ENCODE peak calls at places on chromosomes 13 and 19, in six cellular contexts. One of them, this sample, is unnamed.

GRCh38 chr19:45553464-45553863 is 31.1 kb downstream of the OPA3 start:
- DNase-seq in H1: peak; percentile 67
- DNase-seq in colonic mucosa: peak; percentile 69
- DNase-seq in Karpas-422: no peak
- DNase-seq in mesendoderm: peak; percentile 78
- DNase-seq in PC-3: no peak
- DNase-seq in this sample: no peak

GRCh38 chr13:113413178-113413897 is 40.0 kb downstream of the ADPRHL1 start:
- DNase-seq in H1: no peak
- DNase-seq in colonic mucosa: no peak
- DNase-seq in Karpas-422: no peak
- DNase-seq in mesendoderm: no peak
- DNase-seq in PC-3: no peak
- DNase-seq in this sample: no peak

GRCh38 chr19:4217429-4218264 is 11.7 kb upstream of the EBI3 start:
- DNase-seq in H1: no peak
- DNase-seq in colonic mucosa: no peak
- DNase-seq in Karpas-422: no peak
- DNase-seq in mesendoderm: no peak
- DNase-seq in PC-3: no peak
- DNase-seq in this sample: no peak

GRCh38 chr19:45768644-45769053 is 403 bp downstream of the SIX5 start:
- DNase-seq in H1: peak; percentile 67
- DNase-seq in colonic mucosa: no peak
- DNase-seq in Karpas-422: peak; percentile 82
- DNase-seq in mesendoderm: peak; percentile 60
- DNase-seq in PC-3: no peak
- DNase-seq in this sample: peak; percentile 82

GRCh38 chr13:39811051-39811450 is 155.6 kb downstream of the COG6 start:
- DNase-seq in H1: no peak
- DNase-seq in colonic mucosa: no peak
- DNase-seq in Karpas-422: no peak
- DNase-seq in mesendoderm: no peak
- DNase-seq in PC-3: no peak
- DNase-seq in this sample: no peak

GRCh38 chr13:23021921-23022320 is 158.9 kb upstream of the SGCG start:
- DNase-seq in H1: no peak
- DNase-seq in colonic mucosa: no peak
- DNase-seq in Karpas-422: no peak
- DNase-seq in mesendoderm: no peak
- DNase-seq in PC-3: no peak
- DNase-seq in this sample: no peak

GRCh38 chr13:84651288-84651687 is 769.0 kb upstream of the SLITRK1 start:
- DNase-seq in H1: no peak
- DNase-seq in colonic mucosa: no peak
- DNase-seq in Karpas-422: no peak
- DNase-seq in mesendoderm: peak; percentile 5
- DNase-seq in PC-3: peak; percentile 65
- DNase-seq in this sample: peak; percentile 52

GRCh38 chr19:47305309-47305751 is 4.3 kb upstream of the C5AR1 start:
- DNase-seq in H1: peak; percentile 96
- DNase-seq in colonic mucosa: peak; percentile 75
- DNase-seq in Karpas-422: peak; percentile 74
- DNase-seq in mesendoderm: peak; percentile 78
- DNase-seq in PC-3: peak; percentile 72
- DNase-seq in this sample: peak; percentile 99

GRCh38 chr19:56066152-56067023 is 54.7 kb downstream of the ZNF787 start:
- DNase-seq in H1: peak; percentile 94
- DNase-seq in colonic mucosa: peak; percentile 69
- DNase-seq in Karpas-422: peak; percentile 83
- DNase-seq in mesendoderm: peak; percentile 66
- DNase-seq in PC-3: peak; percentile 70
- DNase-seq in this sample: peak; percentile 76

GRCh38 chr19:29285878-29286277 is 72.9 kb upstream of the UQCRFS1 start:
- DNase-seq in H1: peak; percentile 69
- DNase-seq in colonic mucosa: no peak
- DNase-seq in Karpas-422: peak; percentile 72
- DNase-seq in mesendoderm: peak; percentile 74
- DNase-seq in PC-3: no peak
- DNase-seq in this sample: no peak

GRCh38 chr13:71722206-71722605 is 144.8 kb downstream of the DACH1 start:
- DNase-seq in H1: no peak
- DNase-seq in colonic mucosa: no peak
- DNase-seq in Karpas-422: no peak
- DNase-seq in mesendoderm: no peak
- DNase-seq in PC-3: no peak
- DNase-seq in this sample: no peak

GRCh38 chr13:113115363-113116205 is 7.0 kb upstream of the F10 start:
- DNase-seq in H1: peak; percentile 33
- DNase-seq in colonic mucosa: no peak
- DNase-seq in Karpas-422: no peak
- DNase-seq in mesendoderm: no peak
- DNase-seq in PC-3: no peak
- DNase-seq in this sample: no peak

GRCh38 chr13:54185785-54186184 is 1157.2 kb downstream of the OLFM4 start:
- DNase-seq in H1: peak; percentile 49
- DNase-seq in colonic mucosa: no peak
- DNase-seq in Karpas-422: peak; percentile 49
- DNase-seq in mesendoderm: peak; percentile 93
- DNase-seq in PC-3: peak; percentile 25
- DNase-seq in this sample: no peak

GRCh38 chr13:42875448-42876269 is 94.3 kb downstream of the FAM216B start:
- DNase-seq in H1: no peak
- DNase-seq in colonic mucosa: no peak
- DNase-seq in Karpas-422: no peak
- DNase-seq in mesendoderm: peak; percentile 84
- DNase-seq in PC-3: no peak
- DNase-seq in this sample: no peak

GRCh38 chr19:41997121-41997850 is 3.3 kb upstream of the ATP1A3 start:
- DNase-seq in H1: peak; percentile 91
- DNase-seq in colonic mucosa: peak; percentile 28
- DNase-seq in Karpas-422: peak; percentile 78
- DNase-seq in mesendoderm: peak; percentile 76
- DNase-seq in PC-3: peak; percentile 42
- DNase-seq in this sample: peak; percentile 80

GRCh38 chr13:40502236-40502635 is 164.2 kb downstream of the FOXO1 start:
- DNase-seq in H1: peak; percentile 0
- DNase-seq in colonic mucosa: no peak
- DNase-seq in Karpas-422: no peak
- DNase-seq in mesendoderm: no peak
- DNase-seq in PC-3: peak; percentile 51
- DNase-seq in this sample: no peak

GRCh38 chr19:313169-313987 is 22.2 kb upstream of the PLPP2 start:
- DNase-seq in H1: no peak
- DNase-seq in colonic mucosa: no peak
- DNase-seq in Karpas-422: no peak
- DNase-seq in mesendoderm: no peak
- DNase-seq in PC-3: no peak
- DNase-seq in this sample: no peak
- H3K9ac ChIP-seq in H1: no peak overlapping the region
- H3K9ac ChIP-seq in colonic mucosa: no peak overlapping the region
- H3K9ac ChIP-seq in Karpas-422: no peak overlapping the region
- H3K9ac ChIP-seq in mesendoderm: no peak overlapping the region
- H3K9ac ChIP-seq in PC-3: no peak overlapping the region
- H3K9ac ChIP-seq in this sample: no peak overlapping the region

DNA sequence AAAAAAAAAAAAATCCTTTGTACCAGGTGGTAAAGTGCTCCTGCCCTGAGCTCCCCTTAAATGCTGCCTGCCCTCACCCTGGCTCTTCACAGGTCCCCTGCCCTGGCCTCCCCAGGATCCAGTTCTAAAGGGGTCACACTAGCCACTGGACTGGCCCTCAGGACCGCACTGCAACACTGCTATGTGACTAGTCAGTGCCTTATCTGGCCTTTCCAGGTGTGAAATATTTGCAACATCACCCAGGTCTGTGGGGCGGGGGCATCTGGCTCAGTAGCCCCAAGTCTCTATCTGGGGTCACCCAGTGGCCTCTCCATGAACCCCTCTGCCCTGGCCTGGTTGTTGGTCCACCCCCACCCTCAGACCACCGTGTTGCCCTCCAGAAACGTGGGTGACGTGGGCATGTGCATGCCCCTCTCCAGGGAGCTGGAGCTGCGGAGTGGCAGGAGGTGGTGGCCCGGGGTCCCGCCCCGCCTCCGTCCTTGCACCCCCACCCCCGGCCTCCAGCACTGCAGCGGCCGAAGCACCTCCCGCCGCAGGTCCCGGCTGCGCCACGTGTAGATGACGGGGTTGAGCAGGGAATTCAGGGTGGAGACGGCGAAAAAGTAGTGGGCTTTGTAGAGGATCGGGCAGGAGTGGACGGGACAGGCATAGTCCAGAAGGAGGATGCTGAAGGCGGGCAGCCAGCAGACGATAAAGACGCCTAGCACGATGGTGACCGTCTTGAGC is 7.5 kb downstream of the S1PR2 start:
- DNase-seq in H1: no peak
- DNase-seq in colonic mucosa: no peak
- DNase-seq in Karpas-422: no peak
- DNase-seq in mesendoderm: no peak
- DNase-seq in PC-3: no peak
- DNase-seq in this sample: no peak
- H3K9ac ChIP-seq in H1: no peak overlapping the region
- H3K9ac ChIP-seq in colonic mucosa: no peak overlapping the region
- H3K9ac ChIP-seq in Karpas-422: no peak overlapping the region
- H3K9ac ChIP-seq in mesendoderm: no peak overlapping the region
- H3K9ac ChIP-seq in PC-3: no peak overlapping the region
- H3K9ac ChIP-seq in this sample: no peak overlapping the region

GRCh38 chr19:50723735-50724521 is 764 bp downstream of the CLEC11A start:
- DNase-seq in H1: no peak
- DNase-seq in colonic mucosa: no peak
- DNase-seq in Karpas-422: no peak
- DNase-seq in mesendoderm: no peak
- DNase-seq in PC-3: no peak
- DNase-seq in this sample: no peak
- H3K9ac ChIP-seq in H1: no peak overlapping the region
- H3K9ac ChIP-seq in colonic mucosa: no peak overlapping the region
- H3K9ac ChIP-seq in Karpas-422: no peak overlapping the region
- H3K9ac ChIP-seq in mesendoderm: peak overlapping the region; percentile 78
- H3K9ac ChIP-seq in PC-3: peak overlapping the region; percentile 57
- H3K9ac ChIP-seq in this sample: peak overlapping the region; percentile 90

GRCh38 chr13:99383946-99384345 is 76.7 kb upstream of the GPR183 start:
- DNase-seq in H1: no peak
- DNase-seq in colonic mucosa: no peak
- DNase-seq in Karpas-422: no peak
- DNase-seq in mesendoderm: no peak
- DNase-seq in PC-3: no peak
- DNase-seq in this sample: no peak
- H3K9ac ChIP-seq in H1: no peak overlapping the region
- H3K9ac ChIP-seq in colonic mucosa: no peak overlapping the region
- H3K9ac ChIP-seq in Karpas-422: no peak overlapping the region
- H3K9ac ChIP-seq in mesendoderm: no peak overlapping the region
- H3K9ac ChIP-seq in PC-3: no peak overlapping the region
- H3K9ac ChIP-seq in this sample: no peak overlapping the region

GRCh38 chr19:2167896-2168618 is 4.3 kb downstream of the DOT1L start:
- DNase-seq in H1: no peak
- DNase-seq in colonic mucosa: peak; percentile 47
- DNase-seq in Karpas-422: peak; percentile 87
- DNase-seq in mesendoderm: no peak
- DNase-seq in PC-3: peak; percentile 23
- DNase-seq in this sample: peak; percentile 42

GRCh38 chr19:2164020-2164988 is 571 bp downstream of the DOT1L start:
- DNase-seq in H1: peak; percentile 68
- DNase-seq in colonic mucosa: peak; percentile 37
- DNase-seq in Karpas-422: peak; percentile 74
- DNase-seq in mesendoderm: peak; percentile 34
- DNase-seq in PC-3: no peak
- DNase-seq in this sample: peak; percentile 71

GRCh38 chr19:2170219-2170618 is 6.5 kb downstream of the DOT1L start:
- DNase-seq in H1: no peak
- DNase-seq in colonic mucosa: no peak
- DNase-seq in Karpas-422: peak; percentile 56
- DNase-seq in mesendoderm: no peak
- DNase-seq in PC-3: no peak
- DNase-seq in this sample: no peak

GRCh38 chr19:2168619-2169424 is 5.1 kb downstream of the DOT1L start:
- DNase-seq in H1: no peak
- DNase-seq in colonic mucosa: peak; percentile 95
- DNase-seq in Karpas-422: no peak
- DNase-seq in mesendoderm: peak; percentile 53
- DNase-seq in PC-3: peak; percentile 97
- DNase-seq in this sample: peak; percentile 98

DNA sequence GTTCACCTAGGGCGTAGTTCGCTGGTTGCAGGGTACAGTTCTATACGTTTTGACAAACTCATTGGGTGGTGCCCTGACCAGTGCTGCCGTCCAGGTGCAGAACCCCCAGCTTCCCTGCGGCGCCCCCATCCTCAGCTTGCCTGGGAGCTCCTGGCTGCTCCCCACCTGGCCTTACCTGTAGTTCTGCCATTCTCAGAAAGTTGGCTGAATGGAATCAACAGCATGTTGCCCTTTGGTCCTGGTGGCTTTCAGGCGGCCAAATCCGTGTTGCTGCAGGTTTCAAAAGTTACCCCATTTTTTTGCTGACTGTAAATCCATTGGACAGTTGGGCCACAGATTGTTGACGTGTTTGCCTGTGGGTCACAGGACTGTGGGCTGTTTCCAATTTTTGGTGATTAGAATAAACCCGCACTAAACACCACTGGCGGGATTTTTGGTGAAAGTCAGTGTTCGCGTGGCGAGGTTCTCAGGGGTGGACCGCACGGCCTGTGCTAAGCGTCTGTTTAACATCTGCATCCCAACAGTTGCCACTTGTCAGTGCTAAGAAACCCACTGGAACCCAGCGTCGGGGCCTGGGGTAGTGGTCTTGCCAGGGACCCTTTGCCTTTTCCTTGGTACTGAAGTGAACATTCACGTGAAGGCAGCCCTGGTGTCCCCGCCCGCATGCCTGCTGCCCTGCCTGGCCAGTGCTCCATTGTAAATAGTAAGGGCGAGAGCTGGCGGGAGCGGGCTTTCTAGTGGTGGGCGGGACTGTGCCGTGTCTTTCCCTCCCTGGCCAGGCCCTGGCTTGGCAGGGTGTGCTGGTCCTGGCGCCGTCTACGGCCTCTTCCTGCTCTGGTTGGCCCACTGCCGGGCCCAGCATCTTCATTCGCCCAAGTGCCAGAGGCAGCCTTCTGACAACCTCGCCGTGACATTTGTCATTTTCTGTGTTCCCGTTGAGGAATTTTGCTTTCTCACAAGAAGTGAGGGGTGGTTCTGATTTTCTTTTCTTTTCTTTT is 3.3 kb downstream of the DOT1L start:
- DNase-seq in H1: no peak
- DNase-seq in colonic mucosa: peak; percentile 85
- DNase-seq in Karpas-422: peak; percentile 53
- DNase-seq in mesendoderm: no peak
- DNase-seq in PC-3: peak; percentile 70
- DNase-seq in this sample: peak; percentile 80
- H3K9ac ChIP-seq in H1: no peak overlapping the region
- H3K9ac ChIP-seq in colonic mucosa: peak overlapping the region; percentile 30
- H3K9ac ChIP-seq in Karpas-422: peak overlapping the region; percentile 63
- H3K9ac ChIP-seq in mesendoderm: no peak overlapping the region
- H3K9ac ChIP-seq in PC-3: peak overlapping the region; percentile 18
- H3K9ac ChIP-seq in this sample: peak overlapping the region; percentile 89

GRCh38 chr19:22735911-22736645 is 47.9 kb downstream of the ZNF99 start:
- DNase-seq in H1: no peak
- DNase-seq in colonic mucosa: no peak
- DNase-seq in Karpas-422: no peak
- DNase-seq in mesendoderm: no peak
- DNase-seq in PC-3: no peak
- DNase-seq in this sample: no peak
- H3K9ac ChIP-seq in H1: no peak overlapping the region
- H3K9ac ChIP-seq in colonic mucosa: no peak overlapping the region
- H3K9ac ChIP-seq in Karpas-422: no peak overlapping the region
- H3K9ac ChIP-seq in mesendoderm: no peak overlapping the region
- H3K9ac ChIP-seq in PC-3: no peak overlapping the region
- H3K9ac ChIP-seq in this sample: no peak overlapping the region

GRCh38 chr19:53466726-53467125 is 807 bp upstream of the ZNF813 start:
- DNase-seq in H1: no peak
- DNase-seq in colonic mucosa: no peak
- DNase-seq in Karpas-422: no peak
- DNase-seq in mesendoderm: peak; percentile 38
- DNase-seq in PC-3: no peak
- DNase-seq in this sample: no peak
- H3K9ac ChIP-seq in H1: no peak overlapping the region
- H3K9ac ChIP-seq in colonic mucosa: no peak overlapping the region
- H3K9ac ChIP-seq in Karpas-422: no peak overlapping the region
- H3K9ac ChIP-seq in mesendoderm: no peak overlapping the region
- H3K9ac ChIP-seq in PC-3: no peak overlapping the region
- H3K9ac ChIP-seq in this sample: no peak overlapping the region

This sample was measured in adipocyte.